ENCODE peak calls at places on chromosome 17, in seven cellular contexts. L is esophagus muscularis mucosa, I is GM23338, K is body of pancreas, X is mammary epithelial cell, T is stomach, G is heart right ventricle. J is an unnamed sample.

GRCh38 chr17:72683506-72684404 is 408.7 kb downstream of the SLC39A11 start:
- DNase-seq in I (no peak), L (no peak), X (peak; percentile 95), G (no peak), K (peak; percentile 71), T (peak; percentile 38), J (peak; percentile 51)

GRCh38 chr17:2018716-2019490 is 6.2 kb downstream of the RTN4RL1 start:
- DNase-seq in L (no peak), T (no peak), G (no peak), K (no peak), I (no peak), X (no peak), J (no peak)

GRCh38 chr17:17511293-17511741 is 15.1 kb upstream of the RASD1 start:
- DNase-seq in X (no peak), K (no peak), L (no peak), G (no peak), I (no peak), T (no peak), J (no peak)

GRCh38 chr17:49170216-49170615 is 37.6 kb downstream of the B4GALNT2 start:
- DNase-seq in X (no peak), T (no peak), K (no peak), I (no peak), G (no peak), L (no peak), J (no peak)

GRCh38 chr17:2797632-2798031 is 1.4 kb downstream of the RAP1GAP2 start:
- DNase-seq in X (no peak), L (no peak), G (no peak), K (no peak), I (no peak), T (peak; percentile 86), J (no peak)

GRCh38 chr17:31741371-31741770 is 117.7 kb downstream of the COPRS start:
- DNase-seq in L (no peak), I (no peak), X (no peak), K (no peak), G (no peak), T (no peak), J (no peak)

GRCh38 chr17:80846932-80847331 is 144.7 kb upstream of the CHMP6 start:
- DNase-seq in K (no peak), G (no peak), I (no peak), T (no peak), X (no peak), L (no peak), J (no peak)

GRCh38 chr17:3722716-3723115 is 987 bp upstream of the HASPIN start:
- DNase-seq in I (no peak), K (no peak), G (no peak), T (no peak), X (no peak), L (no peak), J (no peak)

GRCh38 chr17:47099987-47100711 is 88.9 kb downstream of the CDC27 start:
- DNase-seq in T (peak; percentile 94), X (peak; percentile 92), L (peak; percentile 97), K (peak; percentile 90), G (peak; percentile 94), I (peak; percentile 93), J (peak; percentile 94)

GRCh38 chr17:1568950-1569810 is 6.6 kb upstream of the PITPNA start:
- DNase-seq in T (no peak), L (no peak), G (no peak), X (no peak), K (no peak), I (no peak), J (no peak)

GRCh38 chr17:67467500-67468481 is 90.7 kb downstream of the PITPNC1 start:
- DNase-seq in G (no peak), T (no peak), I (no peak), L (no peak), X (no peak), K (no peak), J (no peak)

GRCh38 chr17:38907930-38908675 is 17.3 kb upstream of the LASP1NB start:
- DNase-seq in L (no peak), T (no peak), G (no peak), I (no peak), X (no peak), K (no peak), J (no peak)

GRCh38 chr17:79137791-79138190 is 63.2 kb downstream of the ENGASE start:
- DNase-seq in K (no peak), I (no peak), L (no peak), T (no peak), X (no peak), G (no peak), J (no peak)

GRCh38 chr17:55577687-55578086 is 66.4 kb upstream of the SMIM36 start:
- DNase-seq in L (no peak), G (peak; percentile 25), T (no peak), I (no peak), K (no peak), X (peak; percentile 22), J (no peak)

DNA sequence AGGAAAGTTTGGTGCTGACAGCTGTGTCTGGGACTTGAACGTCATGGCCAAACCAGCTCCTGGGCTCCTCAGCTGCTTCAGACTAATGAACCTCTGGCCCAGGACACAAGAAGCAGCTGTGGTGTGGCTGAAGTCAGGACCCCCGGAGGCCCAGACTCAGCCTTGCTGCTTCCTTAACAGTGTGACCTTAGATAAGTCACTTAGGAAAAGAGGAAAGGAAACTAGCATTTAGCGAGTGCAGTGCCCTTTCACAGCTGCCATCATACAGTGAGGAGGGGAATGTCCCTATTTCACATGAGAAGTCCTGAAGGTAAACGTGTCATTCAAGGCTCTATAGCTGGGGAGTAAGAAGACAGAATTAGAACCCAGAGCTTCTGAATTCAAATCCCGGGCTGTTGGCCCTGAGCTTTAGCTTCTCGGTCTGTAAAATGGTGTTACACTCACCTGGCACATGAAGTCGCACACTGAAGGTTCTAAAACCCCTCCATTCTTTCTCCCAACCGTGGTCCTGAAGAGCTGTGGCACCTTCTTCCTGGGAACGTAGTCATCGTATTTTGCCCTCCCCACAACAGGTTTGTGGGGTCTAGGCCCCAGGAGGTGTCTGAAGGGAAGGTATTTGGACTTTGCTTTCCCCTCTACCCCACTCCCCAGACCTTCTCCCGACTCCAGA is 910 bp upstream of the RAMP2 start:
- DNase-seq in I (no peak), X (no peak), T (no peak), L (no peak), K (no peak), G (no peak), J (no peak)
- H3K4me3 ChIP-seq in I (peak overlapping the region; percentile 80), X (no peak overlapping the region), T (peak overlapping the region; percentile 56), L (peak overlapping the region; percentile 65), K (no peak overlapping the region), G (peak overlapping the region; percentile 59), J (no peak overlapping the region)

GRCh38 chr17:14301279-14301760 is 439 bp downstream of the HS3ST3B1 start:
- DNase-seq in T (peak; percentile 27), K (peak; percentile 56), G (no peak), X (no peak), L (no peak), I (peak; percentile 53), J (no peak)
- TF ChIP-seq CTCF in T (peak; percentile 16), K (no peak), G (no peak), X (peak; percentile 11), L (no peak), I (peak; percentile 11), J (no peak)

GRCh38 chr17:64622931-64623654 is 39.0 kb downstream of the SMURF2 start:
- DNase-seq in G (no peak), K (no peak), T (no peak), L (no peak), X (peak; percentile 80), I (no peak), J (no peak)
- H3K4me3 ChIP-seq in G (no peak overlapping the region), K (no peak overlapping the region), T (no peak overlapping the region), L (no peak overlapping the region), X (no peak overlapping the region), I (no peak overlapping the region), J (no peak overlapping the region)

DNA sequence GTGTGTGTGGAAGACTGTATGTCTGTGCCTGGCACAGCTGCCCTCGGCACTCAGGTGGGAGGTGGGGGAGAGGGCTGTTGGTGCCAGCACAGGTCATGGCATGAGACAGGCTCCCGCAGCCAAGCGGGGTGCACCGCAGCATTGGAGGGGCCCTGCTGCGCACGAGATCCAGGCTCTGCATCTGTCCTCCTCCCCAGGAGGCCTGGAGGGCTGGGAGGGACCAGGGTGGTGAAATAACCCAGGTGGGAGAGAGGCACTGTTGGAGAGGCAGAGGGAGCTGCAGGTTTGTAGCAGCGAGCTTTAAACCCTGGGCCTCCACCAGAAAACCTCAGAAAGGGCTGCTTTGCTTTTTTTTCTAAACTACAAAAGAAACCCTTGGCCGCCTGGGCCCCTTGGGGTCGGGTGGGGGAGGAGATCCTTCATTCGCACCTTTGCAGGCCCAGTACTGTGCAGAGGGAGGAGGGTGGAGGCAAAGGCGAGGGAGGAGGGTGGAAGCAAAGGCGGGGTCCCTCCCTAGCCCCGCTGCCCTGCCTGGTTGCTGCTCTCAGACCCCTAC is 241.7 kb downstream of the SEC14L1 start:
- DNase-seq in X (no peak), T (no peak), I (no peak), K (no peak), G (peak; percentile 23), L (no peak), J (no peak)
- TF ChIP-seq CTCF in X (no peak), T (no peak), I (no peak), K (no peak), G (no peak), L (peak; percentile 14), J (no peak)

GRCh38 chr17:57523926-57524634 is 221.0 kb downstream of the CCDC182 start:
- DNase-seq in L (no peak), X (peak; percentile 96), G (peak; percentile 74), T (peak; percentile 71), I (no peak), K (peak; percentile 71), J (peak; percentile 63)

GRCh38 chr17:57527437-57528083 is 217.5 kb downstream of the CCDC182 start:
- DNase-seq in G (no peak), L (no peak), T (no peak), I (peak; percentile 48), X (no peak), K (no peak), J (no peak)

GRCh38 chr17:57528084-57528451 is 217.0 kb downstream of the CCDC182 start:
- DNase-seq in I (peak; percentile 32), L (no peak), X (no peak), K (no peak), T (no peak), G (no peak), J (peak; percentile 38)

GRCh38 chr17:57522436-57523005 is 222.6 kb downstream of the CCDC182 start:
- DNase-seq in X (no peak), L (no peak), G (no peak), I (no peak), K (no peak), T (no peak), J (no peak)

GRCh38 chr17:57524790-57525543 is 220.1 kb downstream of the CCDC182 start:
- DNase-seq in G (no peak), L (no peak), K (no peak), X (no peak), T (no peak), I (no peak), J (no peak)
- H3K4me3 ChIP-seq in G (no peak overlapping the region), L (no peak overlapping the region), K (no peak overlapping the region), X (no peak overlapping the region), T (no peak overlapping the region), I (no peak overlapping the region), J (no peak overlapping the region)

GRCh38 chr17:65278050-65278819 is 141.1 kb downstream of the RGS9 start:
- DNase-seq in K (peak; percentile 54), L (no peak), G (peak; percentile 16), I (peak; percentile 93), X (peak; percentile 17), T (peak; percentile 63), J (peak; percentile 34)
- TF ChIP-seq CTCF in K (peak; percentile 57), L (peak; percentile 46), G (no peak), I (peak; percentile 86), X (peak; percentile 46), T (peak; percentile 42), J (peak; percentile 46)